ENCODE peak calls at places on chromosomes 16 and 17, in nine cellular contexts. D, G, Y, J, S, X, M, Q and Z are unnamed samples.

GRCh38 chr17:76080207-76080933 is 1.4 kb downstream of the ZACN start:
- DNase-seq in X (no peak), M (no peak), D (no peak), J (no peak), S (no peak), Y (no peak), Q (no peak), G (no peak), Z (no peak)

GRCh38 chr17:59311051-59311468 is 20.4 kb upstream of the YPEL2 start:
- DNase-seq in S (peak), Q (no peak), G (peak), D (no peak), M (no peak), X (peak), Y (no peak), J (peak), Z (no peak)

GRCh38 chr17:10198509-10199249 is at the start of gene GAS7:
- DNase-seq in M (peak), Y (no peak), J (peak), S (no peak), G (no peak), X (peak), Q (peak), D (peak), Z (no peak)

GRCh38 chr17:1532836-1533602 is 16.6 kb upstream of the INPP5K start:
- DNase-seq in G (no peak), Y (no peak), Q (no peak), X (no peak), D (no peak), M (no peak), J (no peak), S (no peak), Z (no peak)

GRCh38 chr16:67071476-67072048 is 38.2 kb upstream of the PHAF1 start:
- DNase-seq in Y (no peak), S (no peak), M (peak), D (no peak), Q (no peak), X (no peak), G (no peak), J (no peak), Z (no peak)

GRCh38 chr17:7190276-7190917 is 11.2 kb upstream of the ASGR1 start:
- DNase-seq in M (no peak), D (no peak), J (no peak), S (no peak), Q (no peak), Y (no peak), G (no peak), X (no peak), Z (no peak)

GRCh38 chr16:84475643-84476240 is 28.7 kb downstream of the MEAK7 start:
- DNase-seq in S (no peak), X (no peak), Y (no peak), Q (no peak), G (no peak), J (no peak), M (no peak), D (no peak), Z (no peak)

GRCh38 chr16:89084814-89085612 is 8.6 kb upstream of the ACSF3 start:
- DNase-seq in X (no peak), M (no peak), Y (no peak), Q (no peak), G (no peak), S (no peak), J (no peak), D (no peak), Z (no peak)

GRCh38 chr17:62109378-62109902 is 44.4 kb upstream of the MED13 start:
- DNase-seq in M (no peak), X (peak), Q (no peak), D (no peak), S (peak), J (peak), Y (no peak), G (no peak), Z (no peak)

GRCh38 chr17:75077490-75078096 is 10.2 kb upstream of the SLC16A5 start:
- DNase-seq in M (peak), X (peak), Y (no peak), J (peak), Q (no peak), D (peak), G (peak), S (peak), Z (no peak)

GRCh38 chr17:977163-977562 is 2.4 kb downstream of the NXN start:
- DNase-seq in S (no peak), J (no peak), Q (no peak), Y (no peak), X (no peak), G (no peak), D (no peak), M (no peak), Z (no peak)

GRCh38 chr17:48718781-48719641 is 3.3 kb downstream of the PRAC1 start:
- DNase-seq in Q (no peak), G (no peak), D (no peak), S (no peak), M (no peak), J (no peak), Y (no peak), X (no peak), Z (no peak)

GRCh38 chr16:1906846-1907165 is 11.4 kb downstream of the HS3ST6 start:
- DNase-seq in Q (no peak), J (no peak), X (peak), S (no peak), G (no peak), M (no peak), Y (no peak), D (no peak), Z (no peak)

GRCh38 chr16:12773216-12773615 is 30.5 kb downstream of the CPPED1 start:
- DNase-seq in J (no peak), X (no peak), S (no peak), D (no peak), M (no peak), Q (no peak), Y (no peak), G (no peak), Z (no peak)

GRCh38 chr16:15034266-15035162 is 21.4 kb downstream of the NTAN1 start:
- DNase-seq in X (peak), S (no peak), Y (no peak), Q (no peak), J (no peak), D (no peak), M (no peak), G (no peak), Z (no peak)

GRCh38 chr17:16922386-16923096 is 49.4 kb downstream of the TNFRSF13B start:
- DNase-seq in M (peak), X (no peak), J (no peak), G (no peak), Q (no peak), D (no peak), S (no peak), Y (no peak), Z (no peak)

GRCh38 chr17:78933025-78933958 is 8.1 kb upstream of the TIMP2 start:
- DNase-seq in S (peak), D (no peak), Y (peak), X (peak), G (no peak), Q (no peak), M (no peak), J (peak), Z (no peak)

GRCh38 chr17:50063516-50064252 is 7.8 kb downstream of the ITGA3 start:
- DNase-seq in Y (no peak), D (no peak), Q (no peak), G (no peak), X (peak), S (peak), M (no peak), J (no peak), Z (no peak)